ENCODE peak calls at places on chromosomes 3 and 15, in eight cellular contexts. One of them, this sample, is unnamed.

GRCh38 chr15:70541511-70541910 is 221.8 kb downstream of the UACA start:
- DNase-seq in GM04504: no peak
- DNase-seq in A549: no peak
- DNase-seq in activated T-helper 1 cell treated with anti-CD3 and anti-CD28 coated beads, Interleukin-2, amount 50 U/mL, for 16 hours: no peak
- DNase-seq in NCI-H774: no peak
- DNase-seq in CD4-positive, alpha-beta T cell: no peak
- DNase-seq in NCI-H2081: no peak
- DNase-seq in astrocyte of the spinal cord: no peak
- DNase-seq in this sample: no peak

GRCh38 chr3:190444576-190445145 is 5.0 kb downstream of the TMEM207 start:
- DNase-seq in GM04504: no peak
- DNase-seq in A549: no peak
- DNase-seq in activated T-helper 1 cell treated with anti-CD3 and anti-CD28 coated beads, Interleukin-2, amount 50 U/mL, for 16 hours: no peak
- DNase-seq in NCI-H774: no peak
- DNase-seq in CD4-positive, alpha-beta T cell: no peak
- DNase-seq in NCI-H2081: no peak
- DNase-seq in astrocyte of the spinal cord: peak
- DNase-seq in this sample: no peak

GRCh38 chr3:171700653-171701052 is 109.6 kb downstream of the PLD1 start:
- DNase-seq in GM04504: no peak
- DNase-seq in A549: no peak
- DNase-seq in activated T-helper 1 cell treated with anti-CD3 and anti-CD28 coated beads, Interleukin-2, amount 50 U/mL, for 16 hours: no peak
- DNase-seq in NCI-H774: no peak
- DNase-seq in CD4-positive, alpha-beta T cell: no peak
- DNase-seq in NCI-H2081: no peak
- DNase-seq in astrocyte of the spinal cord: no peak
- DNase-seq in this sample: no peak

GRCh38 chr15:58257776-58258325 is 119.7 kb downstream of the AQP9 start:
- DNase-seq in GM04504: no peak
- DNase-seq in A549: no peak
- DNase-seq in activated T-helper 1 cell treated with anti-CD3 and anti-CD28 coated beads, Interleukin-2, amount 50 U/mL, for 16 hours: no peak
- DNase-seq in NCI-H774: no peak
- DNase-seq in CD4-positive, alpha-beta T cell: no peak
- DNase-seq in NCI-H2081: no peak
- DNase-seq in astrocyte of the spinal cord: no peak
- DNase-seq in this sample: peak

GRCh38 chr15:79897701-79898113 is 893 bp upstream of the MTHFS start:
- DNase-seq in GM04504: no peak
- DNase-seq in A549: no peak
- DNase-seq in activated T-helper 1 cell treated with anti-CD3 and anti-CD28 coated beads, Interleukin-2, amount 50 U/mL, for 16 hours: no peak
- DNase-seq in NCI-H774: no peak
- DNase-seq in CD4-positive, alpha-beta T cell: no peak
- DNase-seq in NCI-H2081: no peak
- DNase-seq in astrocyte of the spinal cord: no peak
- DNase-seq in this sample: no peak

GRCh38 chr15:69577397-69577796 is 124.8 kb downstream of the RPLP1 start:
- DNase-seq in GM04504: no peak
- DNase-seq in A549: no peak
- DNase-seq in activated T-helper 1 cell treated with anti-CD3 and anti-CD28 coated beads, Interleukin-2, amount 50 U/mL, for 16 hours: no peak
- DNase-seq in NCI-H774: no peak
- DNase-seq in CD4-positive, alpha-beta T cell: no peak
- DNase-seq in NCI-H2081: no peak
- DNase-seq in astrocyte of the spinal cord: no peak
- DNase-seq in this sample: no peak

GRCh38 chr3:55468251-55468650 is 18.9 kb downstream of the WNT5A start:
- DNase-seq in GM04504: no peak
- DNase-seq in A549: no peak
- DNase-seq in activated T-helper 1 cell treated with anti-CD3 and anti-CD28 coated beads, Interleukin-2, amount 50 U/mL, for 16 hours: no peak
- DNase-seq in NCI-H774: no peak
- DNase-seq in CD4-positive, alpha-beta T cell: no peak
- DNase-seq in NCI-H2081: no peak
- DNase-seq in astrocyte of the spinal cord: peak
- DNase-seq in this sample: no peak

GRCh38 chr3:48428863-48429415 is 947 bp downstream of the PLXNB1 start:
- DNase-seq in GM04504: no peak
- DNase-seq in A549: no peak
- DNase-seq in activated T-helper 1 cell treated with anti-CD3 and anti-CD28 coated beads, Interleukin-2, amount 50 U/mL, for 16 hours: no peak
- DNase-seq in NCI-H774: no peak
- DNase-seq in CD4-positive, alpha-beta T cell: no peak
- DNase-seq in NCI-H2081: no peak
- DNase-seq in astrocyte of the spinal cord: no peak
- DNase-seq in this sample: peak

GRCh38 chr3:100289339-100289738 is 28.5 kb downstream of the TBC1D23 start:
- DNase-seq in GM04504: no peak
- DNase-seq in A549: no peak
- DNase-seq in activated T-helper 1 cell treated with anti-CD3 and anti-CD28 coated beads, Interleukin-2, amount 50 U/mL, for 16 hours: no peak
- DNase-seq in NCI-H774: no peak
- DNase-seq in CD4-positive, alpha-beta T cell: no peak
- DNase-seq in NCI-H2081: no peak
- DNase-seq in astrocyte of the spinal cord: no peak
- DNase-seq in this sample: no peak

GRCh38 chr15:63553388-63553791 is 43.8 kb upstream of the FBXL22 start:
- DNase-seq in GM04504: peak
- DNase-seq in A549: no peak
- DNase-seq in activated T-helper 1 cell treated with anti-CD3 and anti-CD28 coated beads, Interleukin-2, amount 50 U/mL, for 16 hours: no peak
- DNase-seq in NCI-H774: no peak
- DNase-seq in CD4-positive, alpha-beta T cell: no peak
- DNase-seq in NCI-H2081: no peak
- DNase-seq in astrocyte of the spinal cord: peak
- DNase-seq in this sample: peak

GRCh38 chr3:30689202-30689641 is 82.8 kb downstream of the TGFBR2 start:
- DNase-seq in GM04504: no peak
- DNase-seq in A549: peak
- DNase-seq in activated T-helper 1 cell treated with anti-CD3 and anti-CD28 coated beads, Interleukin-2, amount 50 U/mL, for 16 hours: no peak
- DNase-seq in NCI-H774: no peak
- DNase-seq in CD4-positive, alpha-beta T cell: no peak
- DNase-seq in NCI-H2081: no peak
- DNase-seq in astrocyte of the spinal cord: peak
- DNase-seq in this sample: peak

GRCh38 chr3:52313774-52314188 is 2.3 kb upstream of the DNAH1 start:
- DNase-seq in GM04504: no peak
- DNase-seq in A549: peak
- DNase-seq in activated T-helper 1 cell treated with anti-CD3 and anti-CD28 coated beads, Interleukin-2, amount 50 U/mL, for 16 hours: no peak
- DNase-seq in NCI-H774: no peak
- DNase-seq in CD4-positive, alpha-beta T cell: no peak
- DNase-seq in NCI-H2081: no peak
- DNase-seq in astrocyte of the spinal cord: peak
- DNase-seq in this sample: no peak

GRCh38 chr3:89227218-89227617 is 119.8 kb downstream of the EPHA3 start:
- DNase-seq in GM04504: no peak
- DNase-seq in A549: no peak
- DNase-seq in activated T-helper 1 cell treated with anti-CD3 and anti-CD28 coated beads, Interleukin-2, amount 50 U/mL, for 16 hours: no peak
- DNase-seq in NCI-H774: no peak
- DNase-seq in CD4-positive, alpha-beta T cell: no peak
- DNase-seq in NCI-H2081: no peak
- DNase-seq in astrocyte of the spinal cord: peak
- DNase-seq in this sample: no peak

GRCh38 chr3:69948246-69948862 is 51.2 kb upstream of the SAMMSON start:
- DNase-seq in GM04504: peak
- DNase-seq in A549: peak
- DNase-seq in activated T-helper 1 cell treated with anti-CD3 and anti-CD28 coated beads, Interleukin-2, amount 50 U/mL, for 16 hours: no peak
- DNase-seq in NCI-H774: no peak
- DNase-seq in CD4-positive, alpha-beta T cell: no peak
- DNase-seq in NCI-H2081: peak
- DNase-seq in astrocyte of the spinal cord: peak
- DNase-seq in this sample: no peak

GRCh38 chr15:101463265-101463664 is 26.2 kb downstream of the PCSK6 start:
- DNase-seq in GM04504: no peak
- DNase-seq in A549: no peak
- DNase-seq in activated T-helper 1 cell treated with anti-CD3 and anti-CD28 coated beads, Interleukin-2, amount 50 U/mL, for 16 hours: no peak
- DNase-seq in NCI-H774: no peak
- DNase-seq in CD4-positive, alpha-beta T cell: no peak
- DNase-seq in NCI-H2081: no peak
- DNase-seq in astrocyte of the spinal cord: no peak
- DNase-seq in this sample: no peak

GRCh38 chr15:65766422-65767263 is 25.4 kb downstream of the DENND4A start:
- DNase-seq in GM04504: no peak
- DNase-seq in A549: peak
- DNase-seq in activated T-helper 1 cell treated with anti-CD3 and anti-CD28 coated beads, Interleukin-2, amount 50 U/mL, for 16 hours: no peak
- DNase-seq in NCI-H774: peak
- DNase-seq in CD4-positive, alpha-beta T cell: no peak
- DNase-seq in NCI-H2081: no peak
- DNase-seq in astrocyte of the spinal cord: no peak
- DNase-seq in this sample: no peak

GRCh38 chr15:78213956-78214355 is 20.4 kb downstream of the ACSBG1 start:
- DNase-seq in GM04504: no peak
- DNase-seq in A549: no peak
- DNase-seq in activated T-helper 1 cell treated with anti-CD3 and anti-CD28 coated beads, Interleukin-2, amount 50 U/mL, for 16 hours: no peak
- DNase-seq in NCI-H774: no peak
- DNase-seq in CD4-positive, alpha-beta T cell: no peak
- DNase-seq in NCI-H2081: no peak
- DNase-seq in astrocyte of the spinal cord: no peak
- DNase-seq in this sample: no peak

GRCh38 chr3:124397088-124397487 is 333.2 kb upstream of the UMPS start:
- DNase-seq in GM04504: no peak
- DNase-seq in A549: no peak
- DNase-seq in activated T-helper 1 cell treated with anti-CD3 and anti-CD28 coated beads, Interleukin-2, amount 50 U/mL, for 16 hours: no peak
- DNase-seq in NCI-H774: no peak
- DNase-seq in CD4-positive, alpha-beta T cell: no peak
- DNase-seq in NCI-H2081: no peak
- DNase-seq in astrocyte of the spinal cord: no peak
- DNase-seq in this sample: peak

GRCh38 chr3:116914004-116914403 is 204.4 kb downstream of the TUSC7 start:
- DNase-seq in GM04504: no peak
- DNase-seq in A549: no peak
- DNase-seq in activated T-helper 1 cell treated with anti-CD3 and anti-CD28 coated beads, Interleukin-2, amount 50 U/mL, for 16 hours: no peak
- DNase-seq in NCI-H774: no peak
- DNase-seq in CD4-positive, alpha-beta T cell: no peak
- DNase-seq in NCI-H2081: no peak
- DNase-seq in astrocyte of the spinal cord: no peak
- DNase-seq in this sample: no peak

GRCh38 chr3:123552095-123552714 is 32.6 kb downstream of the HACD2 start:
- DNase-seq in GM04504: no peak
- DNase-seq in A549: peak
- DNase-seq in activated T-helper 1 cell treated with anti-CD3 and anti-CD28 coated beads, Interleukin-2, amount 50 U/mL, for 16 hours: no peak
- DNase-seq in NCI-H774: no peak
- DNase-seq in CD4-positive, alpha-beta T cell: no peak
- DNase-seq in NCI-H2081: peak
- DNase-seq in astrocyte of the spinal cord: peak
- DNase-seq in this sample: peak

GRCh38 chr3:80099559-80099958 is 331.8 kb upstream of the ROBO1 start:
- DNase-seq in GM04504: no peak
- DNase-seq in A549: no peak
- DNase-seq in activated T-helper 1 cell treated with anti-CD3 and anti-CD28 coated beads, Interleukin-2, amount 50 U/mL, for 16 hours: no peak
- DNase-seq in NCI-H774: no peak
- DNase-seq in CD4-positive, alpha-beta T cell: no peak
- DNase-seq in NCI-H2081: no peak
- DNase-seq in astrocyte of the spinal cord: no peak
- DNase-seq in this sample: no peak

GRCh38 chr3:129625071-129625874 is 18.8 kb upstream of the PLXND1 start:
- DNase-seq in GM04504: no peak
- DNase-seq in A549: no peak
- DNase-seq in activated T-helper 1 cell treated with anti-CD3 and anti-CD28 coated beads, Interleukin-2, amount 50 U/mL, for 16 hours: no peak
- DNase-seq in NCI-H774: no peak
- DNase-seq in CD4-positive, alpha-beta T cell: no peak
- DNase-seq in NCI-H2081: no peak
- DNase-seq in astrocyte of the spinal cord: no peak
- DNase-seq in this sample: no peak

GRCh38 chr3:141076026-141076797 is 25.1 kb downstream of the SPSB4 start:
- DNase-seq in GM04504: no peak
- DNase-seq in A549: no peak
- DNase-seq in activated T-helper 1 cell treated with anti-CD3 and anti-CD28 coated beads, Interleukin-2, amount 50 U/mL, for 16 hours: no peak
- DNase-seq in NCI-H774: peak
- DNase-seq in CD4-positive, alpha-beta T cell: no peak
- DNase-seq in NCI-H2081: no peak
- DNase-seq in astrocyte of the spinal cord: no peak
- DNase-seq in this sample: no peak

GRCh38 chr3:27428446-27428845 is 55.7 kb downstream of the SLC4A7 start:
- DNase-seq in GM04504: no peak
- DNase-seq in A549: no peak
- DNase-seq in activated T-helper 1 cell treated with anti-CD3 and anti-CD28 coated beads, Interleukin-2, amount 50 U/mL, for 16 hours: no peak
- DNase-seq in NCI-H774: no peak
- DNase-seq in CD4-positive, alpha-beta T cell: no peak
- DNase-seq in NCI-H2081: no peak
- DNase-seq in astrocyte of the spinal cord: no peak
- DNase-seq in this sample: no peak

GRCh38 chr3:158768881-158769518 is 32.9 kb upstream of the MFSD1 start:
- DNase-seq in GM04504: peak
- DNase-seq in A549: peak
- DNase-seq in activated T-helper 1 cell treated with anti-CD3 and anti-CD28 coated beads, Interleukin-2, amount 50 U/mL, for 16 hours: no peak
- DNase-seq in NCI-H774: no peak
- DNase-seq in CD4-positive, alpha-beta T cell: no peak
- DNase-seq in NCI-H2081: no peak
- DNase-seq in astrocyte of the spinal cord: peak
- DNase-seq in this sample: no peak

GRCh38 chr3:127108796-127109195 is 84.1 kb upstream of the PRR23E start:
- DNase-seq in GM04504: no peak
- DNase-seq in A549: no peak
- DNase-seq in activated T-helper 1 cell treated with anti-CD3 and anti-CD28 coated beads, Interleukin-2, amount 50 U/mL, for 16 hours: no peak
- DNase-seq in NCI-H774: no peak
- DNase-seq in CD4-positive, alpha-beta T cell: no peak
- DNase-seq in NCI-H2081: no peak
- DNase-seq in astrocyte of the spinal cord: no peak
- DNase-seq in this sample: no peak

GRCh38 chr3:11244131-11244677 is 28.0 kb upstream of the ATG7 start:
- DNase-seq in GM04504: no peak
- DNase-seq in A549: peak
- DNase-seq in activated T-helper 1 cell treated with anti-CD3 and anti-CD28 coated beads, Interleukin-2, amount 50 U/mL, for 16 hours: no peak
- DNase-seq in NCI-H774: no peak
- DNase-seq in CD4-positive, alpha-beta T cell: no peak
- DNase-seq in NCI-H2081: no peak
- DNase-seq in astrocyte of the spinal cord: peak
- DNase-seq in this sample: no peak

GRCh38 chr15:28106294-28107110 is 7.4 kb upstream of the OCA2 start:
- DNase-seq in GM04504: no peak
- DNase-seq in A549: peak
- DNase-seq in activated T-helper 1 cell treated with anti-CD3 and anti-CD28 coated beads, Interleukin-2, amount 50 U/mL, for 16 hours: no peak
- DNase-seq in NCI-H774: no peak
- DNase-seq in CD4-positive, alpha-beta T cell: peak
- DNase-seq in NCI-H2081: no peak
- DNase-seq in astrocyte of the spinal cord: no peak
- DNase-seq in this sample: no peak

GRCh38 chr3:58288011-58288728 is 17.9 kb upstream of the RPP14 start:
- DNase-seq in GM04504: no peak
- DNase-seq in A549: peak
- DNase-seq in activated T-helper 1 cell treated with anti-CD3 and anti-CD28 coated beads, Interleukin-2, amount 50 U/mL, for 16 hours: no peak
- DNase-seq in NCI-H774: no peak
- DNase-seq in CD4-positive, alpha-beta T cell: no peak
- DNase-seq in NCI-H2081: no peak
- DNase-seq in astrocyte of the spinal cord: no peak
- DNase-seq in this sample: no peak

GRCh38 chr3:99502871-99503270 is 135.5 kb upstream of the COL8A1 start:
- DNase-seq in GM04504: no peak
- DNase-seq in A549: no peak
- DNase-seq in activated T-helper 1 cell treated with anti-CD3 and anti-CD28 coated beads, Interleukin-2, amount 50 U/mL, for 16 hours: no peak
- DNase-seq in NCI-H774: no peak
- DNase-seq in CD4-positive, alpha-beta T cell: no peak
- DNase-seq in NCI-H2081: no peak
- DNase-seq in astrocyte of the spinal cord: peak
- DNase-seq in this sample: no peak